ENCODE peak calls at places on chromosomes 11 and 22, in five cellular contexts. Z is heart right ventricle, F is upper lobe of right lung, A is kidney, X is stomach. N is an unnamed sample.

GRCh38 chr11:126573325-126574076 is 218.0 kb downstream of the ST3GAL4 start:
- DNase-seq in F (no peak), A (no peak), X (no peak), Z (no peak), N (no peak)

GRCh38 chr11:134727204-134727603 is 315.2 kb upstream of the B3GAT1 start:
- DNase-seq in F (no peak), A (no peak), Z (no peak), X (no peak), N (no peak)

GRCh38 chr11:76640540-76640939 is 30.0 kb downstream of the LRRC32 start:
- DNase-seq in X (no peak), Z (no peak), A (no peak), F (no peak), N (no peak)

GRCh38 chr11:86811637-86812321 is 11.4 kb downstream of the PRSS23 start:
- DNase-seq in F (no peak), Z (no peak), X (peak), A (no peak), N (no peak)

GRCh38 chr11:36037031-36037430 is 93.2 kb downstream of the LDLRAD3 start:
- DNase-seq in Z (peak), X (no peak), A (peak), F (no peak), N (no peak)

GRCh38 chr22:43889366-43890253 is 2.2 kb downstream of the PNPLA5 start:
- DNase-seq in A (peak), X (no peak), Z (no peak), F (peak), N (no peak)

GRCh38 chr11:82927264-82927880 is 25.8 kb downstream of the DDIAS start:
- DNase-seq in F (no peak), A (no peak), X (no peak), Z (no peak), N (peak)

GRCh38 chr11:72876147-72876546 is 61.9 kb downstream of the ATG16L2 start:
- DNase-seq in X (no peak), A (no peak), F (no peak), Z (no peak), N (no peak)

GRCh38 chr11:12433571-12434061 is 56.2 kb downstream of the PARVA start:
- DNase-seq in X (no peak), A (no peak), Z (no peak), F (no peak), N (peak)

GRCh38 chr22:26168934-26169311 is 339 bp upstream of the SEZ6L start:
- DNase-seq in A (no peak), Z (no peak), X (no peak), F (no peak), N (no peak)

GRCh38 chr22:38135133-38135706 is 24.7 kb upstream of the BAIAP2L2 start:
- DNase-seq in Z (no peak), X (no peak), F (peak), A (peak), N (peak)

GRCh38 chr11:203945-204586 is 3.1 kb downstream of the BET1L start:
- DNase-seq in X (peak), F (peak), A (peak), Z (no peak), N (no peak)

GRCh38 chr11:70696564-70696963 is 298.2 kb downstream of the CTTN start:
- DNase-seq in X (no peak), F (no peak), A (peak), Z (no peak), N (no peak)

GRCh38 chr22:26983311-26983710 is 325.9 kb downstream of the MIAT start:
- DNase-seq in A (no peak), F (no peak), Z (no peak), X (no peak), N (no peak)

GRCh38 chr11:34052608-34053160 is 1.2 kb downstream of the CAPRIN1 start:
- DNase-seq in Z (no peak), X (peak), F (peak), A (no peak), N (no peak)

GRCh38 chr11:94011478-94011877 is 9.7 kb upstream of the HEPHL1 start:
- DNase-seq in F (no peak), X (no peak), Z (no peak), A (no peak), N (no peak)

GRCh38 chr11:117663389-117663788 is 133.6 kb downstream of the DSCAML1 start:
- DNase-seq in X (no peak), F (no peak), A (no peak), Z (no peak), N (no peak)

GRCh38 chr11:135037828-135038227 is 625.8 kb upstream of the B3GAT1 start:
- DNase-seq in F (no peak), A (no peak), Z (no peak), X (no peak), N (no peak)

GRCh38 chr11:129922674-129923073 is 27.3 kb upstream of the NFRKB start:
- DNase-seq in Z (no peak), F (no peak), X (no peak), A (no peak), N (no peak)

GRCh38 chr11:122097419-122098001 is 18.5 kb downstream of the BLID start:
- DNase-seq in X (no peak), Z (no peak), F (no peak), A (no peak), N (no peak)

GRCh38 chr11:10441021-10441523 is 14.0 kb upstream of the AMPD3 start:
- DNase-seq in Z (no peak), X (no peak), A (no peak), F (no peak), N (peak)

GRCh38 chr11:134686418-134686817 is 274.4 kb upstream of the B3GAT1 start:
- DNase-seq in X (no peak), F (no peak), Z (no peak), A (no peak), N (no peak)

GRCh38 chr11:92531051-92531747 is 306.6 kb downstream of the FAT3 start:
- DNase-seq in X (no peak), F (no peak), Z (no peak), A (no peak), N (no peak)

GRCh38 chr11:92528051-92528450 is 303.4 kb downstream of the FAT3 start:
- DNase-seq in Z (no peak), X (no peak), F (no peak), A (no peak), N (no peak)

DNA sequence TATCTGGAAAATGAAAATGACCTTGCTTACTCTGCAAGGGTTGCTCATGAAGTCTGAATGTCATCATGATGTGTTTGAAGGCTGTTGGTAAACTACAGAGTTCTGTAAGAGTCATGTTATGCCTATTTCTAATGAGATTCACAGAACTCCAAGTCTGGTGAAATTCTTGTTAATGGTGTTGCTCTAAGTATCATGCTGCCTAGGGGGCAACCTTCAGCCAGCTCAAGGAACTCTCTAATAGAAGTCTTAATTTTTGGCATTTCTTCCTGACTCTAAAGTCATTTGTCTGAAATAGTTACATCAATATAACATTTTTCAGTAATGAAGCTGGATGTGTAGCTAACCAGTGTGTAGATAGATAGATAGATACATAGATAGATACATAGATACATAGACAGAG is 302.8 kb downstream of the FAT3 start:
- DNase-seq in A (no peak), X (no peak), F (no peak), Z (no peak), N (no peak)
- TF ChIP-seq CTCF in A (no peak), X (no peak), F (no peak), Z (no peak), N (no peak)

DNA sequence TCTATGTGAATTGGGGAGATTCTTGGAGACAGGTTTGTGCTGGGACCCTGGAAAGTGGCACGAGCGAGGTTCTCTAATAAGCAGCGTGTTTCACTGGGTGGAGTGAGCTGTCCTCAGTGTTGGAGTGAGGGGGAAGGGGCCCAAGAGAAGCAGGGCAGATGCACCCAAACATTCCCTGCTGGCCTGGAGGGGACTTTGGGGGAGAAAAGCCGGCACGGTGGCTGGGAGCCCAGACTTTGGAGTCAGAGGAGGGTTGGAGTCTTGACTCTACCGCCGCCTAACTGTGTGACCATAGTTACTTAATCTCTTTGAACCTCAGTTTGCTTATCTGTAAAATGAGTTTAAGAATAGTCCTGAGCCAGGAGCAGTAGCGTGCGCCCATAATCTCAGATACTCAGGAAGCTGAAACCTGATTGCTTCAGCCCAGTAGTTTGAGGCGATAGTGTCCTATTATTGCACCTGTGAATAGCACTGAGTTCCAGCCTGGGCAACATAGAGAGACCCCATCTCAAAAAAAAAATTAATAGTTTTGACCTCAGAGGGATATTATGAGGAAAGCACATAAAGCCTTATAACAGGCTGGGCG is 614 bp downstream of the NR1H3 start:
- DNase-seq in X (no peak), A (no peak), F (no peak), Z (no peak), N (no peak)
- H3K4me3 ChIP-seq in X (peak), A (peak), F (peak), Z (peak), N (peak)

DNA sequence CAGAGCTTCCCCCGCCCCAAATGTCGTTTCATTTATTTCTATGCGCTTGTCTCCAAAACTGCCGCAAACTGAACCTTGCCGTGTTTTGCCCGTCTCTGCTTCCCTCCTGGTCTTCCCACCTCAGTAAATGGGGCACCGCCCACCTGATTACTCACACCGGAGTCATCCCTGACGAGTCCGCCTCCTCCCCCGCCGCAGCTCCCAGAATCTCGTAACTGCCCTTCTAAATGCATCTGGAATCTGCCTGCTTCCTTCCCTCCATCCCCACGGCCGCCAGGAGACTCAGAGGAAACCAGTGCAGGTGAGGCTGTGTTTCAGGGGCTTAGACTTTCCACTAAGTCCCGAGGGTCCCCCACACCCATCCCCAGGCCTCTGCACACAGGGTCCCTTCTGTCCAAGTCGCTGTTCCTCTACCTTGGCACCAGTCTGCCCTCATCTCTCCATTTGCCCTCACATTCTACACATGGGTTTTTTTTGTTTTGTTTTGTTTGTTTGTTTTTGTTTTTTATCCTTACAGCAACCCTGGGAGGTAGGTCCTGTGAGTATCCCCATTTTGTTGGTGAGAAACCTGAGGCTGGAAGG is 62.6 kb upstream of the PHF21B start:
- DNase-seq in X (no peak), A (peak), F (no peak), Z (no peak), N (peak)
- TF ChIP-seq CTCF in X (no peak), A (no peak), F (no peak), Z (no peak), N (no peak)

DNA sequence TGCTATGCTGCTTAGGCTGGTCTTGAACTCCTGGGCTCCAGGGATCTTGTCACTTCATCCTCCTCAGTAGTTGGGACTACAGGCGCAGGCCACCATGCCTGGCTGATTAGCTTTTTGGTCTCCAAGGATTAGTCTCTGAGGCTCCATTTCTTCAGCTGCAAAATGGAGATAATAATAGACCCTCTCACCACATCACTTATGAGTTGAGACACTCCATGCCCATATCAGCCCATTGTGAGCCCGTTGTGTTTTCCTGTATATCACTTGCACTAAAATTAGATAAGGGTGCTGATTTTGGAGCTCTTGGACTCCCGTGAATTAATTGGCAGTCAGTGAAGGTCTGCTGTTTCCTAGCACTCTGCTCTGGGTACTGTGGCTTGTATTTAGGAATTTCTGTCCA is 36.0 kb downstream of the DEPDC5 start:
- DNase-seq in A (no peak), X (no peak), Z (no peak), F (no peak), N (no peak)
- H3K4me3 ChIP-seq in A (no peak), X (no peak), Z (no peak), F (no peak), N (no peak)

GRCh38 chr11:64650923-64651523 is 60.0 kb downstream of the SLC22A12 start:
- DNase-seq in A (peak), F (no peak), X (no peak), Z (no peak), N (no peak)
- TF ChIP-seq CTCF in A (peak), F (peak), X (no peak), Z (peak), N (peak)

DNA sequence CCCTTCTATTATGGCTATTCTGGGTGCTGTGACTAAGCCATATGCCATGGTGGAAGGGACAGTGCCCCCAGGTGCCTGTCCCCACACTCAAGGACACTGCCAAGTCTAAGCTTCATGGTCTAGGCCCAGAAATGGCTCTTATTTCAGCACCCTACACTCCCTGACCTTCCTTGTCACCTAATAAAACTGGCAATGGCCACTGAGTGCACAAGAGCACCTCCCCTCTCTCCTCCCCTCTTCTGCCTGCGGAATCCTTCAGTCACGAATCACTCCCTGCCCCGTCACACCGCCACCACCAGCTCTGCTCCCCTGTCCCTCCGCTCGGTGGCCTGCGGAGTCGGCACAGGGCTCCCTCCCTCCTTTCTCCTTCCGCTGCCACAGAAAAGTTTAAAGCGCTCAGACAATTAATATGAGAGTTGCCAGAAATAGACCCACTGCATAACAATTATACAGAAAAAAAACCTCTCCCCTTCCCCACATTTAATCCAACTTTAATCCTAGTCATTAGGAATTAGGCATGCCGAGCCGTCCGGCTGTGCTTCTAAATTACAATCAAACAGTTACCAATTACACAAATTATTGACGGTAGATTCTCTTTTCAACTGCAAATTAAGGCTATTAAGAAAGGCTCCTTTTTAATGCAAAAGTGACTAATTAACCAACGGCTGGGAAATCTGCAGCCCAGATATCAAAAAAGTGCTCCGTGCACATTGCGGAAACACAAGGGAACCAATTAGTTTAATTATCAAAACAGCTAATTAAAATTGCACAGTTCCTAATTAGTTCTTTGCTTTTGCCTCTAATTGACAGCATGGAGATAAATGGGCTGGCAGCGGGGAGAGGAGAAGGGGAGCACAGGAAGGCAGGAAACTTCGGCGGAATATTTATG is 19.2 kb upstream of the LMO1 start:
- DNase-seq in Z (no peak), F (no peak), A (no peak), X (no peak), N (no peak)
- H3K4me3 ChIP-seq in Z (peak), F (peak), A (no peak), X (peak), N (no peak)

N was measured in HFF-Myc.